ENCODE peak calls at places on chromosomes 1 and 21, in eight cellular contexts. N is ascending aorta, W is mucosa of descending colon, R is uterus, Y is AG09309, O is lower leg skin, B is ovary, H is OCI-LY7. A is an unnamed sample.

GRCh38 chr21:42570362-42570761 is 56.7 kb downstream of the SLC37A1 start:
- DNase-seq in N (no peak), W (no peak), R (peak), Y (no peak), O (no peak), B (peak), H (no peak), A (no peak)

GRCh38 chr1:197761654-197762053 is 13.6 kb downstream of the DENND1B start:
- DNase-seq in N (no peak), W (no peak), R (no peak), Y (no peak), O (no peak), B (no peak), H (peak), A (no peak)

GRCh38 chr1:8374812-8375211 is 56.9 kb downstream of the SLC45A1 start:
- DNase-seq in N (no peak), W (peak), R (no peak), Y (no peak), O (no peak), B (no peak), H (peak), A (no peak)

GRCh38 chr1:5768014-5768413 is 224.2 kb downstream of the NPHP4 start:
- DNase-seq in N (no peak), W (no peak), R (no peak), Y (no peak), O (no peak), B (peak), H (no peak), A (no peak)

GRCh38 chr1:229445828-229446227 is 11.9 kb upstream of the ACTA1 start:
- DNase-seq in N (no peak), W (no peak), R (no peak), Y (no peak), O (no peak), B (no peak), H (no peak), A (no peak)

GRCh38 chr1:182143825-182144661 is 82.5 kb upstream of the ZNF648 start:
- DNase-seq in N (peak), W (peak), R (peak), Y (peak), O (peak), B (peak), H (no peak), A (peak)

GRCh38 chr1:183567584-183567983 is 22.7 kb downstream of the NCF2 start:
- DNase-seq in N (no peak), W (peak), R (no peak), Y (no peak), O (no peak), B (no peak), H (peak), A (peak)

GRCh38 chr1:109579496-109579895 is 31.1 kb downstream of the GNAI3 start:
- DNase-seq in N (no peak), W (no peak), R (no peak), Y (no peak), O (no peak), B (no peak), H (no peak), A (no peak)

GRCh38 chr1:2876846-2877245 is 75.4 kb upstream of the TTC34 start:
- DNase-seq in N (no peak), W (no peak), R (no peak), Y (no peak), O (no peak), B (no peak), H (no peak), A (no peak)

GRCh38 chr1:37656881-37657280 is 22.2 kb upstream of the RSPO1 start:
- DNase-seq in N (no peak), W (no peak), R (no peak), Y (no peak), O (no peak), B (no peak), H (no peak), A (no peak)

GRCh38 chr1:38958967-38959366 is 17.3 kb upstream of the RHBDL2 start:
- DNase-seq in N (no peak), W (no peak), R (no peak), Y (no peak), O (no peak), B (no peak), H (no peak), A (peak)

GRCh38 chr1:80248886-80249285 is 1242.4 kb upstream of the ADGRL4 start:
- DNase-seq in N (no peak), W (no peak), R (no peak), Y (no peak), O (no peak), B (no peak), H (no peak), A (no peak)

GRCh38 chr1:170146861-170147260 is 1.1 kb downstream of the NTMT2 start:
- DNase-seq in N (no peak), W (no peak), R (no peak), Y (no peak), O (no peak), B (no peak), H (no peak), A (no peak)
- H3K4me3 ChIP-seq in N (no peak), W (no peak), R (no peak), Y (no peak), O (no peak), B (no peak), H (no peak), A (no peak)

GRCh38 chr1:204619721-204620120 is 65.8 kb downstream of the LRRN2 start:
- DNase-seq in N (no peak), W (no peak), R (no peak), Y (no peak), O (no peak), B (no peak), H (no peak), A (no peak)
- TF ChIP-seq CTCF in N (no peak), W (peak), R (no peak), Y (no peak), O (no peak), B (no peak), H (peak), A (peak)

GRCh38 chr1:222784916-222785315 is 29.9 kb upstream of the DISP1 start:
- DNase-seq in N (no peak), W (no peak), R (no peak), Y (no peak), O (no peak), B (no peak), H (no peak), A (no peak)
- H3K4me3 ChIP-seq in N (no peak), W (no peak), R (no peak), Y (no peak), O (no peak), B (no peak), H (no peak), A (no peak)

GRCh38 chr1:115040501-115040900 is 10.9 kb downstream of the TSHB start:
- DNase-seq in N (no peak), W (no peak), R (no peak), Y (no peak), O (no peak), B (no peak), H (no peak), A (no peak)
- TF ChIP-seq CTCF in N (no peak), W (no peak), R (no peak), Y (peak), O (no peak), B (no peak), H (peak), A (peak)

DNA sequence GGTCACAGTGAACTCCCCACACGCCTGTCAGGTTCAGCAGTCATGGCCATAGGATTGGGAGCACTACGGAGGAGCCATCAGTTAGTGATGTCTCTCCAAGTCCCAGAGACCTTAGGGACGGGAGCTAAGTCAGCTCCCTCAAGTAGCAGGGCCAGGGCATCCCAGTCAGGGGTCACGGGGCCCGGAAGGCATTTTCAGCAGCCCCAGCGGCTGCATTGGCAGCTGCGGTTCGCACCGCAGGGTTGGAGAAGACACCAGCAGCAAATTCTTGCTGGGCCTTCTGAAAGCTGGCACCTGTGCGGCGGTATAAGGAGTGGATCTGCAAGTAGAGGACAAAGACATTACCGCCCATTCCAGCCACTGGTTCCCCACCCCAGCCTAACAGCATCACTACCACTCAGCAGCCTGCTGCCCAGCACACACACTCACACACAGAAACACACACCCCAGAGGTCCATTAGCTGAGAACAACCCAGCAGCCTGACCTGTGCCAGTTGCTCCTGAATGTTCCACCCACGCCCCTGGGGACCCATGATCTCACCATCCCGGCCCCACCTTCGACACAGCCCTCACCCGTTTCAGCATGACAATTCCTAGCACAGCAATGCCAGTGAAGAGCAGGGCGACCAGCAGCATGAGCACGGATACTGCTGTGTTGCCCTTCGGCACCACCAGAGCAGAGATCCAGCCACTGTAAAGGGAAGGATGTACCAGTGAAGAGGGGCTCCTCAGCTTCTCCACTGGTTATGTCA is 994 bp upstream of the ENTREP3 start:
- DNase-seq in N (no peak), W (no peak), R (no peak), Y (no peak), O (no peak), B (no peak), H (no peak), A (no peak)
- H3K4me3 ChIP-seq in N (peak), W (no peak), R (no peak), Y (peak), O (no peak), B (peak), H (no peak), A (no peak)

GRCh38 chr21:17930102-17930501 is 110.9 kb upstream of the C21orf91 start:
- DNase-seq in N (no peak), W (no peak), R (no peak), Y (no peak), O (no peak), B (no peak), H (no peak), A (no peak)

GRCh38 chr21:17921579-17922530 is 102.7 kb upstream of the C21orf91 start:
- DNase-seq in N (no peak), W (no peak), R (peak), Y (peak), O (peak), B (no peak), H (no peak), A (no peak)

GRCh38 chr21:17929514-17929913 is 110.4 kb upstream of the C21orf91 start:
- DNase-seq in N (no peak), W (no peak), R (no peak), Y (no peak), O (no peak), B (no peak), H (no peak), A (peak)

GRCh38 chr21:17925900-17926299 is 106.7 kb upstream of the C21orf91 start:
- DNase-seq in N (no peak), W (no peak), R (no peak), Y (no peak), O (no peak), B (no peak), H (peak), A (no peak)

DNA sequence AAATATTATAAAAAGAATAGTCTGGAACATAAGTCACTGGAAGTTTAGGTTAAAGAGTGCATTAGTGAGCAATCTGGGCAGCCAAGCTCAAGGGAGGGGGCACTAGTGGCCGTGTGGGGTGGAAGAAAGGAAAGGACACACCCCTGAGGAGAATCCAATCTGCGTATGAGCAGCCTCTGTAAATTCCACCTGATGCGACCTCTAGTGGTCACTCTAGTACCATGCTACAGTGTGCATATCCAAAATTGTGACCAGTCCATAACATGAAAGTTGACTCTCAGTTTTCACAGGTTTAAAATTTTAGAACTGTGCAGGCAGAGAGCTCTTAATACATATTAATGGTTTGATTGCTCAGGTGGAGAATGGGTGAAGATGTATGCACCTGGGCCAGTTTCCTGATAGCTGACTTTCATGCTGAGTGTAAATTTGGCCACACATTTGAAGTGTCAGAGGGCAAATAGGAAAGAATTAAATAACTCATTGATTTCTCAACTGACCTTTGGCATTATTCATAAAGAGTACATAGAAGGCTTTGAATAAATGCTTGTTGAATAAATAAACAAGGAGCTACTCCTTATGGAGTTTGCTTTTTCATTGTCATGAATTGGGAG is 105.9 kb upstream of the C21orf91 start:
- DNase-seq in N (peak), W (peak), R (peak), Y (peak), O (peak), B (no peak), H (peak), A (no peak)
- TF ChIP-seq CTCF in N (peak), W (peak), R (peak), Y (peak), O (no peak), B (peak), H (peak), A (peak)

GRCh38 chr1:206719169-206719839 is 34.6 kb downstream of the MAPKAPK2 start:
- DNase-seq in N (no peak), W (no peak), R (no peak), Y (no peak), O (no peak), B (no peak), H (no peak), A (no peak)
- H3K4me3 ChIP-seq in N (no peak), W (no peak), R (no peak), Y (no peak), O (no peak), B (no peak), H (no peak), A (no peak)

GRCh38 chr21:20419780-20420179 is 578.4 kb upstream of the NCAM2 start:
- DNase-seq in N (no peak), W (no peak), R (no peak), Y (no peak), O (no peak), B (no peak), H (no peak), A (no peak)
- TF ChIP-seq CTCF in N (no peak), W (no peak), R (no peak), Y (no peak), O (no peak), B (no peak), H (no peak), A (no peak)